ENCODE peak calls at places on chromosomes 5 and 9, in four cellular contexts. U is H1, K is HepG2, M is GM12878. N is an unnamed sample.

GRCh38 chr9:96241391-96241809 is 60.6 kb downstream of the HSD17B3 start:
- DNase-seq in U (no peak), M (peak), K (no peak), N (no peak)

GRCh38 chr9:92781902-92782301 is 17.3 kb upstream of the BICD2 start:
- DNase-seq in U (no peak), K (no peak), M (no peak), N (no peak)

GRCh38 chr5:122102825-122103224 is 24.8 kb upstream of the LOX start:
- DNase-seq in K (no peak), M (no peak), U (no peak), N (no peak)

GRCh38 chr5:43041131-43041668 is 1.1 kb upstream of the ANXA2R start:
- DNase-seq in U (no peak), K (no peak), M (no peak), N (no peak)

GRCh38 chr9:127968046-127968445 is 12.7 kb downstream of the EEIG1 start:
- DNase-seq in U (no peak), M (no peak), K (no peak), N (no peak)

GRCh38 chr5:179008667-179009066 is 13.5 kb upstream of the GRM6 start:
- DNase-seq in M (no peak), U (no peak), K (no peak), N (no peak)

GRCh38 chr5:36521838-36522745 is 84.3 kb upstream of the SLC1A3 start:
- DNase-seq in M (no peak), K (no peak), U (no peak), N (no peak)

GRCh38 chr9:107789001-107789710 is 299.6 kb upstream of the KLF4 start:
- DNase-seq in M (no peak), U (no peak), K (no peak), N (no peak)

GRCh38 chr5:116492776-116493175 is 81.8 kb downstream of the SEMA6A start:
- DNase-seq in U (no peak), K (no peak), M (no peak), N (no peak)

GRCh38 chr5:53373420-53374188 is 106.8 kb upstream of the FST start:
- DNase-seq in U (no peak), K (no peak), M (no peak), N (no peak)

GRCh38 chr5:177111720-177112394 is 21.7 kb upstream of the NSD1 start:
- DNase-seq in U (peak), K (peak), M (no peak), N (peak)

GRCh38 chr5:56207537-56207936 is 25.6 kb downstream of the ANKRD55 start:
- DNase-seq in K (no peak), M (no peak), U (no peak), N (no peak)

GRCh38 chr5:110224050-110224449 is 502.4 kb downstream of the TMEM232 start:
- DNase-seq in M (no peak), U (no peak), K (peak), N (no peak)

GRCh38 chr9:86119457-86119856 is 20.1 kb upstream of the GOLM1 start:
- DNase-seq in U (no peak), M (no peak), K (no peak), N (no peak)

GRCh38 chr9:2297771-2298170 is 282.6 kb downstream of the SMARCA2 start:
- DNase-seq in M (no peak), U (no peak), K (no peak), N (no peak)

GRCh38 chr5:33206962-33207506 is 233.7 kb upstream of the TARS1 start:
- DNase-seq in M (no peak), K (no peak), U (no peak), N (no peak)

GRCh38 chr5:143121135-143121474 is 282.4 kb downstream of the NR3C1 start:
- DNase-seq in M (no peak), U (no peak), K (no peak), N (no peak)

GRCh38 chr5:153402550-153402949 is 87.9 kb upstream of the GRIA1 start:
- DNase-seq in K (no peak), M (no peak), U (no peak), N (no peak)

GRCh38 chr5:43839218-43839617 is 236.2 kb downstream of the NNT start:
- DNase-seq in M (no peak), U (no peak), K (no peak), N (no peak)

GRCh38 chr5:107257885-107258520 is 412.7 kb downstream of the EFNA5 start:
- DNase-seq in M (peak), K (no peak), U (no peak), N (no peak)

GRCh38 chr9:93549636-93550035 is 26.7 kb upstream of the PHF2 start:
- DNase-seq in M (no peak), U (no peak), K (no peak), N (no peak)

GRCh38 chr5:16411741-16412455 is 53.7 kb downstream of the ZNF622 start:
- DNase-seq in K (no peak), M (no peak), U (no peak), N (no peak)

GRCh38 chr5:126438267-126438666 is 15.1 kb downstream of the GRAMD2B start:
- DNase-seq in K (no peak), M (no peak), U (no peak), N (no peak)

GRCh38 chr9:69461084-69461483 is 136.1 kb downstream of the ENTREP1 start:
- DNase-seq in K (no peak), U (no peak), M (no peak), N (no peak)

GRCh38 chr9:32550046-32550608 is 2.0 kb upstream of the SMIM27 start:
- DNase-seq in K (no peak), U (no peak), M (no peak), N (no peak)

GRCh38 chr5:173050791-173051190 is 5.4 kb upstream of the CREBRF start:
- DNase-seq in M (no peak), K (no peak), U (no peak), N (no peak)

DNA sequence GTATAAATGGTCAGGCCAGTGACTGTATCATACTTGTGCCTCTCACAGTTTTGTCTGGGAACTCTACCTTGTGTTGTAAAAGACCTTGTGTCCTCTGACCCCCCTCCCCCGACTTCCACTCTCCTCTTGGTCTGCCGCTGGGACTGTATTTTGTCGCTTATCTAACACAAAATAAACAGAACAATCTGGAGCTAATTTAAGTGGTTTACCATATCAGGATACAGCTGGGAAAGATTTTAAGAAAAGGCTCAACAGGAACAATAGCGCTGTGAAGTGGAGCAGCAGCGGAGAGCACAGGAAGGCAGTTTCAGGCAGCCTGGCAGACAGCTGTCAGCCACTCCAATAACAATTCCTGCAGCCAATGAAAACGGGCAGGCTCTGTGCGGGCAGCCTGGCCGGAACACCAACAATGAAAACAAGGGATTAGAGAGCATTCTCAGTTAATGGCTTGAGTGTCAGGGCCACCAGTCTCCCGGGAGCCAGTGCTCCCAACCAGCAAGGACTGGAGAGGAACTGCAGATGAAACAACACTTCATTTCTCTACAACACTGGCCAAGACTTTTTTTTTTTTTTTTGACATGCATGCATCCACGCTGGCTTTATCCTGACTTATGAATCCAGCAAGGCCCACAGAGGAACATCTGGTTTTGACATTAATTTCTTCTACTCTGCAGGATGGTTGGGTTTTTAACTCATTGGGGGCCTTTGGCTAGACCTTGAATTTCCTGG is 76.8 kb downstream of the ARSB start:
- DNase-seq in U (no peak), M (no peak), K (no peak), N (no peak)
- TF ChIP-seq SUZ12 in U (no peak), M (no peak), K (no peak), N (no peak)

GRCh38 chr9:91211414-91211813 is 150.3 kb downstream of the AUH start:
- DNase-seq in M (no peak), K (no peak), U (no peak), N (no peak)
- TF ChIP-seq YY1 in M (no peak), K (no peak), U (no peak), N (no peak)

GRCh38 chr9:137044042-137044441 is 1.9 kb downstream of the NPDC1 start:
- DNase-seq in K (no peak), U (no peak), M (no peak), N (no peak)
- H3K9ac ChIP-seq in K (no peak), U (no peak), M (no peak), N (no peak)

GRCh38 chr5:75167345-75167744 is 69.3 kb downstream of the ANKRD31 start:
- DNase-seq in U (no peak), M (no peak), K (peak), N (no peak)
- TF ChIP-seq SUZ12 in U (no peak), M (no peak), K (no peak), N (no peak)

GRCh38 chr9:97905228-97905627 is 17.1 kb downstream of the TRMO start:
- DNase-seq in U (no peak), M (no peak), K (no peak), N (no peak)

GRCh38 chr9:97904725-97905124 is 17.6 kb downstream of the TRMO start:
- DNase-seq in M (no peak), K (no peak), U (no peak), N (no peak)

GRCh38 chr9:97907051-97907450 is 15.2 kb downstream of the TRMO start:
- DNase-seq in M (no peak), U (no peak), K (no peak), N (no peak)

GRCh38 chr9:97907632-97908031 is 14.7 kb downstream of the TRMO start:
- DNase-seq in U (no peak), K (no peak), M (no peak), N (no peak)

GRCh38 chr9:97906236-97906831 is 16.0 kb downstream of the TRMO start:
- DNase-seq in K (no peak), M (no peak), U (no peak), N (no peak)
- TF ChIP-seq YY1 in K (no peak), M (no peak), U (no peak), N (no peak)

GRCh38 chr5:67413749-67414148 is 217.2 kb upstream of the CD180 start:
- DNase-seq in K (no peak), U (no peak), M (no peak), N (no peak)
- H3K9ac ChIP-seq in K (no peak), U (no peak), M (no peak), N (no peak)

DNA sequence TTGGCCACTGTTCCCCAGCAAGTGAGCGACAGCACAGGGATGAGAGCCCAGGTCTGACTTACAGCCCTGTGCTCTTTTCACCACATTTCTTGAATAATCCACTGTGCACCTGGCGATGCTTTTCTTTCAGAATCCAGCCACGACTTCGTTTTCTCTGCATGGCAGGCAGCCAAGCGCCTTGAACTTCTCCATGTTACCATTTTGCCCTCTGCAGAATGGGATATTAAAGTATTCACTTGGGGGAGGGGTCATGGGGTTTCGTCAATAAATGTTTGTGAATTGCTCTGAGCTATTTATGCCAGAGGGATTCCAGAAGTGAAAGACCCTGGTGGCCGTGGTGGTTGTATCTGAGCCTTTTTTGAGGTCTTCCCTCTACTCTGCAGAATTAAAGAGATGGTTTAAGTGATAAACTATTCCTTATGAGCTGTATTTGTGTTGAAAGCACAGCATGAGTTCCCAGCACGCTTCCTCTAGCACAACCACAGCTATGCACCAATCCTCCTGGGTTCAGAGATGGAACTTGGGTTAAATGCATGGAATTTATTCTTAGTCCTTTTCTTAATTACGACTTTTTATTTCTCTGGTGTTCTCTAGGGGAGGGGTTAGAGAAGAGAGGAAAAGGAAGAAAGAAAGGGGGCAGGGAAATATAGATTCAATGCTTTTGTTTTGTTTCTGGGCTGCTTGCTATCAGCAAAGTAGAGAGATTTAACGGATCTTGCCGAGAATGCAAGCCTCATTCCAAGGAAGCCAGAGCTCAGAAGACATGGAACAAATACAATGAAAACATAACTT is 478.2 kb upstream of the TNC start:
- DNase-seq in U (no peak), K (no peak), M (no peak), N (no peak)
- TF ChIP-seq SUZ12 in U (no peak), K (no peak), M (no peak), N (no peak)

DNA sequence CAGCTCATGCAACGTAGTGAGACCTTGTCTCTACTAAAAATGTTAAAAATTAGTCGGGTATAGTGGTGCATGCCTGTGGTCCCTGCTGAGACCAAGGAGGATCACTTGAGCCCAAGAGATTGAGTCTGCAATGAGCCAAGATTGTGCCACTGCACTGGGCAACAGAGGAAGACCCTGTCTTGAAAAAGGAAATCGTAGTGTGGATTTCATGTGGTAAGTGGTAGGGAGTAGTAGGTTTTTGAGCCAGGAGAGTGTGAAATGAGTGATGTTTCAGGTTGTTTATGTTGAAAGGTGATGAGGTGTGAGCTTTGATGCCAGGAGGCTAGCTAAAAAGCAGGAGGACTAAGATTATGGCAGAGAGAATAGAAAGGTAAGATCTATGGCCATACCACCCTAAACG is 5.9 kb downstream of the MATR3 start:
- DNase-seq in U (no peak), M (no peak), K (no peak), N (no peak)
- TF ChIP-seq YY1 in U (no peak), M (no peak), K (no peak), N (no peak)

DNA sequence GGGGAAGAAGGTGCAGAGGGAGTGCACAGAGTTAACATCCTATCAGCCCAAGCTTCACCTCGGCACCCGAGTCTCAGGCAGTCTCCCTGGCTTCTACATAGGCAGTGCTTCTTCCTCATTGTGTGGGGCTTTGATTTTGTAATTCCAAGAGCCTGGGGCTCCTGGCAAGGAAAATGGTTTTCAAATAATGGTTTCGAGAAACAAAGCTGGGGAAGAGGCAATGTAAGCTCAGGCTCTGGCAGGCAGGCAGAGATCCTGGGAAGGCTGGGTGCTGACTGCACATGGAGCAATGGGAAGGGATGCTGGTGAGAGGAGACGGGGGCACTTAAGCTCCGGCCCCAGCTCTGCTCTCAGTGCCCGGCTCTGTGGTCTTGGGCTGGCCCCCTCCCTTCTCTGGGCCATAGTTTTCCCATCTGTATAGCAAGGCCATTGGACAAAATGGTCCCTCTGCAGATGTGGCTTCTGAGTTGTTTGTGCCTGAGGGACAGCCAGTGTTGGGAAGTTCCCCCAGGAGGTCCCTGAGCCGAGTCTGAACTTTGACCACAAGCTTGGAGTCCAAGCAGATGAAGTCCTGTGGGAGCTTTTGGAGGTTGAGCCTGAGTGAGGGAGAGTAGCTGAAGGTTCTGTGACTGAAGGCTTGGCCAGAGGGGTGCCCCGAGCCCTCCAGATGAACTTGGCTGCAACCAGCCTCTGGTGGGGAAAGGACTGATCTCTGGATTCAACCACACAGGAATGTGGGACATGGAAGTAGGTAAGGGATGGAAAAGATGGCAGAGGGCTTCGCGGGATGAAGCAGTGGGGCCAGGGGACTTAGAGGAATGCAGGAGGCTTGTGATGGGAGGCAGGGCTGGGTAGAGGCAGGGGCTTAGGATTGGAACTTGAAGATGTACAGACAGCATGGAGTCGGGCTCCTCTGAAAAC is 28.5 kb upstream of the IL17B start:
- DNase-seq in K (no peak), M (no peak), U (no peak), N (no peak)
- H3K9ac ChIP-seq in K (no peak), M (no peak), U (no peak), N (no peak)

N was measured in NT2/D1.